ENCODE peak calls at places on chromosomes 12 and 14, in four cellular contexts. B is GM23248, K is tibial artery, J is HAP-1. P is an unnamed sample. For H3K27me3, the result is how much of the 10 kb centered on the place peaks cover.

GRCh38 chr12:57196439-57196838 is 20.2 kb upstream of the NXPH4 start:
- DNase-seq in B (no peak), K (no peak), J (no peak), P (no peak)

GRCh38 chr14:101480747-101481530 is 80.4 kb upstream of the DIO3 start:
- DNase-seq in B (no peak), K (peak), J (no peak), P (peak)

GRCh38 chr12:96807741-96808140 is 99.3 kb upstream of the NEDD1 start:
- DNase-seq in B (no peak), K (no peak), J (no peak), P (no peak)

GRCh38 chr14:23147676-23148075 is 28.6 kb upstream of the CEBPE start:
- DNase-seq in B (peak), K (no peak), J (no peak), P (peak)

GRCh38 chr12:78002878-78003277 is 172.2 kb downstream of the NAV3 start:
- DNase-seq in B (peak), K (no peak), J (no peak), P (no peak)

GRCh38 chr14:22505309-22505708 is 83.7 kb downstream of the DAD1 start:
- DNase-seq in B (no peak), K (no peak), J (no peak), P (no peak)

GRCh38 chr12:92141585-92142244 is 3.9 kb downstream of the BTG1 start:
- DNase-seq in B (no peak), K (no peak), J (no peak), P (no peak)

GRCh38 chr12:78568326-78569020 is 296.1 kb upstream of the SYT1 start:
- DNase-seq in B (peak), K (no peak), J (no peak), P (no peak)

GRCh38 chr12:1457901-1458300 is 136.5 kb downstream of the FBXL14 start:
- DNase-seq in B (peak), K (no peak), J (no peak), P (peak)

GRCh38 chr14:101001311-101002069 is 98.0 kb upstream of the RTL1 start:
- DNase-seq in B (peak), K (no peak), J (no peak), P (peak)

GRCh38 chr12:93302331-93303229 is 75.1 kb upstream of the NUDT4 start:
- DNase-seq in B (peak), K (peak), J (no peak), P (no peak)

GRCh38 chr14:50794063-50794645 is 36.8 kb downstream of the NIN start:
- DNase-seq in B (no peak), K (no peak), J (no peak), P (no peak)

GRCh38 chr14:99276482-99276881 is 4.5 kb upstream of the BCL11B start:
- DNase-seq in B (no peak), K (no peak), J (no peak), P (no peak)
- H3K27me3 ChIP-seq in B (half or more), K (under half), J (under half), P (half or more)

GRCh38 chr12:29564925-29565324 is 67.4 kb upstream of the OVCH1 start:
- DNase-seq in B (no peak), K (no peak), J (no peak), P (no peak)
- H3K27me3 ChIP-seq in B (under half), K (under half), J (under half), P (under half)

GRCh38 chr12:132541200-132541599 is 51.2 kb downstream of the FBRSL1 start:
- DNase-seq in B (no peak), K (no peak), J (no peak), P (no peak)
- H3K27me3 ChIP-seq in B (under half), K (under half), J (under half), P (under half)

GRCh38 chr14:64467131-64467530 is 1.8 kb downstream of the AKAP5 start:
- DNase-seq in B (no peak), K (no peak), J (no peak), P (peak)
- H3K27me3 ChIP-seq in B (under half), K (under half), J (under half), P (under half)

DNA sequence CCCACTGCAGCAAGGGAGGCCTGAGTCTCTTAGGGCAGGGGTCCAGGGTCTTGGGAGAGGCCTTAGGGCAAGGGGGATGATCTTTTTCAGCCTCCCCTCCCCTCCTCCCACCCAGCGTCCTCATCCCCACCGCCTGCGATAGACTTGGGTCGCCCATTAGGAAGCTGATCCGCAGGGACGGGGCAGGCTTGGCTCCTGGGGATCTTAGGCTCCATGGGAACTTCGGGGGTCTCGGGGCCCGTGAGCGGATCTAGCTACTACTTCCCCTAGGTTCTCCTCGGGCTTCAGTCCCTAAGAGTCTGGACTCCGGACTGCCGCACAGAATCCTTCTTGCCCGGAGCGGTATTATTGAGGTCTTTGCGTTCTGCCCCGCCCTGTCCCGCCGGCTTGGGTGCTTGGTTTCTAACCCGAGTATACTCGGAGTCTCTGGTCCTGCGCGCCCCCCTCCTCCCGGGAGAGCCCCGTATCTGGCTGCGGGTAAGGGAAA is 2.2 kb upstream of the PTHLH start:
- DNase-seq in B (no peak), K (no peak), J (no peak), P (peak)
- H3K27me3 ChIP-seq in B (under half), K (under half), J (under half), P (half or more)

GRCh38 chr12:49541140-49541861 is 2.5 kb downstream of the KCNH3 start:
- DNase-seq in B (no peak), K (no peak), J (no peak), P (no peak)
- H3K27me3 ChIP-seq in B (under half), K (under half), J (under half), P (half or more)

P was measured in cardiac muscle cell.